ENCODE peak calls at places on chromosome 2, in seven cellular contexts. R is GM06990, E is glutamatergic neuron, I is body of pancreas, U is Calu3, X is psoas muscle, Y is H9. K is an unnamed sample.

GRCh38 chr2:172928754-172929153 is 146.9 kb upstream of the MAP3K20 start:
- DNase-seq in R (no peak), E (no peak), I (peak; percentile 22), U (no peak), X (no peak), Y (no peak), K (no peak)

GRCh38 chr2:3242747-3243369 is 134.8 kb downstream of the EIPR1 start:
- DNase-seq in R (no peak), E (no peak), I (no peak), U (no peak), X (no peak), Y (no peak), K (no peak)

GRCh38 chr2:129062160-129062912 is 743.7 kb upstream of the HS6ST1 start:
- DNase-seq in R (no peak), E (no peak), I (no peak), U (no peak), X (no peak), Y (no peak), K (no peak)

GRCh38 chr2:720842-721241 is 43.6 kb upstream of the TMEM18 start:
- DNase-seq in R (no peak), E (no peak), I (no peak), U (no peak), X (no peak), Y (no peak), K (no peak)

GRCh38 chr2:172462393-172463381 is 35.3 kb downstream of the ITGA6 start:
- DNase-seq in R (peak; percentile 6), E (no peak), I (no peak), U (peak; percentile 54), X (no peak), Y (no peak), K (no peak)

GRCh38 chr2:180983468-180984388 is 3.3 kb downstream of the UBE2E3 start:
- DNase-seq in R (no peak), E (peak; percentile 20), I (peak; percentile 38), U (peak; percentile 48), X (no peak), Y (no peak), K (no peak)

GRCh38 chr2:207676827-207677354 is 34.5 kb upstream of the CCNYL1 start:
- DNase-seq in R (peak; percentile 28), E (no peak), I (no peak), U (no peak), X (no peak), Y (no peak), K (no peak)

GRCh38 chr2:71694501-71695234 is 241.3 kb downstream of the DYSF start:
- DNase-seq in R (no peak), E (no peak), I (no peak), U (no peak), X (peak; percentile 34), Y (peak; percentile 64), K (no peak)

GRCh38 chr2:16817305-16818202 is 151.9 kb upstream of the CYRIA start:
- DNase-seq in R (no peak), E (no peak), I (no peak), U (no peak), X (no peak), Y (no peak), K (no peak)

GRCh38 chr2:191385416-191386160 is 140.4 kb downstream of the MYO1B start:
- DNase-seq in R (no peak), E (no peak), I (no peak), U (no peak), X (no peak), Y (no peak), K (no peak)

DNA sequence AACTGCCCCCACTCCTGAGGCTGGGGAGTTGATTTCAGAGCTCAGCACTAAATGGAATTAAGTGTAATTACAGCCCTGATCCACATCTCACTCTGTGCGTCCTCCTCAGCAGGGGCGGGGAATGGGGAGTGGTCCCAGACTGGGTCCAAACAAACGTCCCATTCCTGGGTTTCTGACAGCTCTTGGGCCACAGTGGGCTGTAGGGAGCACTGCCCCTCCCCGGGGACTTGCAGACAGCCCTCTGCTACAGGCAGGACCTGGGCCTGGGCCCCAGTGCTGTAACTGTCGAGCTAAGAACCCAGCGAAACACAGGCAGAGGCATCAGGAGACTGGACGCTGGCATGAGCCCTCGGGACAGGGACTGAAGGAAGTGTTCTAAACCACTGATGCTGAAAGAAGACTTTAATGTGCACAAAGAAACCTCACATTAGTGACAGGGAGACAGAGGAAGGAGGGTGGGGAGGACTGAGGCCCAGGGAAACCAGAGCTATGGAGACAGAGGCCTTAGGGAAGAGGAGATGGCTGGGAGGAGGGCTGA is 5.7 kb upstream of the SEMA4C start:
- DNase-seq in R (no peak), E (no peak), I (no peak), U (no peak), X (no peak), Y (no peak), K (no peak)
- TF ChIP-seq CTCF in R (no peak), E (no peak), I (no peak), U (no peak), X (no peak), Y (no peak), K (peak; percentile 11)

DNA sequence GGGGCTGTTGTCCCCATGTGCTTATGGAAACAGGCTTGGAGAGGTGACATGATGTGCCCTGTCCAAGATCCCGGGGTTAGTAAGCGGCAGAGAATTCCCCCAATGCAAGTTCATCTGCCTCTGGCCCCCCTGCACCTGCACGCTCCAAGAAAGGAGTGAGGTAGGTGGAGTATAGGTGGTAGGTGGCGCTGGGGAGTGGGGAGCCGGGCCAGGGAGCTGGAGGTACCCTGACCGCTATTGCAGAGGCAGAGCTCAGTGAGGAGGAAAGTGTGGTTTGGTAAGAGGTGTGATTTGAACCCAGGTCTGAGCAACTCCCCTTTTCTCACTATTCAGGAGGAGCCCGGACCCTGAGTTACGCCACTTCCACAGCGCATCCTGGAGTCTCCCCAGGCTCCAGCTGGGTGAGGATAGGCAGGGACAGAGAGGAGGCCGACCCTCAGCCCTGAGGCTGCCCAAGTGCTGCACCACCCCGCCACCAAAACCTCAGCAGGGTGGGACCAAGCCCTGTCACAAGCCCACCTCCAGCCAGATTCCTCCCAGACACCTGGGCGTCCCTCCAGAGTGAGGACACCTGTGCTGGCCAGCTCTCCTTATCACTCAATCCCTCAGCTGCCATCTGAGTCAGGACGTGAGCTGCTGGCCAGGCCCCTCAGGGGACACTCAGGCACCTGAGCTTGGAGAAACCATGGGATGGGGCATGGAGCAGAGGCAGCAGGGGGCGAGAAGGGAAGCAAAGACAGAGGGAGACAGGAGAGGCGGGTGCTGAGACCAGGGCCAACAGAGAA is 5.6 kb downstream of the HAAO start:
- DNase-seq in R (no peak), E (no peak), I (no peak), U (no peak), X (no peak), Y (no peak), K (no peak)
- TF ChIP-seq CTCF in R (no peak), E (no peak), I (no peak), U (no peak), X (no peak), Y (peak; percentile 27), K (no peak)

DNA sequence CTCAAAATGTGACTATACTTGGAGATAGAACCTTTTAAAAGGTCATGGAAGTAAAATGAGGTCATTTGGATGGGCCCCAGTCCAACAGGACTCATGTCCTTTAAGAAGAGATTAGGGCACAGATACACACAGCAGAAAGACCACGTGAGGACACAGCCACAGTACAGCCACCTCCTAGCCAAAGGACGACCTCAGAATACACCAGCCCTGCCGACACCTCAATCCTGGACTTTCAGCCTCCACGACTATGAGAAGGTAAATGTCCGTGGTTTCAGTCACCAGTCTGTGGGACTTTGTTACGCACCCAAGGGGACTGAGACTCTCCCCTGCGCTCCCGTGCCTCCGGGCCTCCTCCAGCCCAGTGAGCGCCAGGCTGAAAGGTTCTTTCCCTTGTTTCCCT is 30.2 kb upstream of the HPCAL1 start:
- DNase-seq in R (no peak), E (no peak), I (no peak), U (no peak), X (peak; percentile 15), Y (no peak), K (no peak)
- TF ChIP-seq CTCF in R (no peak), E (no peak), I (no peak), U (no peak), X (no peak), Y (no peak), K (no peak)

GRCh38 chr2:223674998-223675609 is 72.9 kb upstream of the SCG2 start:
- DNase-seq in R (no peak), E (peak; percentile 22), I (peak; percentile 16), U (peak; percentile 69), X (no peak), Y (no peak), K (no peak)
- TF ChIP-seq CTCF in R (peak; percentile 30), E (peak; percentile 70), I (peak; percentile 51), U (peak; percentile 70), X (peak; percentile 25), Y (peak; percentile 47), K (peak; percentile 43)

GRCh38 chr2:58571181-58571852 is 330.2 kb upstream of the FANCL start:
- DNase-seq in R (peak; percentile 35), E (no peak), I (peak; percentile 64), U (peak; percentile 73), X (no peak), Y (peak; percentile 77), K (peak; percentile 40)
- TF ChIP-seq CTCF in R (peak; percentile 78), E (peak; percentile 57), I (peak; percentile 64), U (peak; percentile 70), X (peak; percentile 33), Y (peak; percentile 83), K (peak; percentile 42)

GRCh38 chr2:198656869-198657268 is 800.9 kb downstream of the SATB2 start:
- DNase-seq in R (no peak), E (no peak), I (no peak), U (no peak), X (no peak), Y (no peak), K (no peak)
- TF ChIP-seq CTCF in R (no peak), E (no peak), I (no peak), U (no peak), X (no peak), Y (no peak), K (no peak)

GRCh38 chr2:96739633-96740428 is at the start of gene LMAN2L:
- DNase-seq in R (peak; percentile 86), E (peak; percentile 96), I (peak; percentile 98), U (peak; percentile 97), X (peak; percentile 98), Y (peak; percentile 98), K (peak; percentile 92)
- TF ChIP-seq CTCF in R (no peak), E (no peak), I (peak; percentile 8), U (no peak), X (no peak), Y (no peak), K (no peak)

GRCh38 chr2:63488118-63488713 is 100.1 kb downstream of the WDPCP start:
- DNase-seq in R (no peak), E (peak; percentile 18), I (peak; percentile 26), U (peak; percentile 39), X (no peak), Y (no peak), K (no peak)
- TF ChIP-seq CTCF in R (peak; percentile 83), E (peak; percentile 68), I (peak; percentile 49), U (peak; percentile 15), X (peak; percentile 51), Y (peak; percentile 90), K (peak; percentile 61)

K was measured in mesothelial cell of epicardium.